ENCODE peak calls at places on chromosomes 11 and 22, in five cellular contexts. A is M059J, N is mesendoderm, E is NCI-H1417, D is mucosa of descending colon. C is an unnamed sample.

GRCh38 chr11:23425379-23425778 is 565.1 kb upstream of the CCDC179 start:
- DNase-seq in A (peak; percentile 8), N (no peak), E (no peak), D (no peak), C (no peak)

GRCh38 chr11:126766425-126766824 is 234.1 kb downstream of the KIRREL3 start:
- DNase-seq in A (no peak), N (peak; percentile 8), E (no peak), D (no peak), C (no peak)

GRCh38 chr11:124920870-124921609 is 2.0 kb downstream of the HEPN1 start:
- DNase-seq in A (no peak), N (peak; percentile 86), E (no peak), D (peak; percentile 59), C (peak; percentile 54)

GRCh38 chr22:27637604-27638003 is 164.0 kb downstream of the MN1 start:
- DNase-seq in A (peak; percentile 40), N (no peak), E (no peak), D (no peak), C (no peak)

GRCh38 chr22:36081023-36081431 is 52.4 kb upstream of the RBFOX2 start:
- DNase-seq in A (peak; percentile 87), N (no peak), E (no peak), D (no peak), C (no peak)

GRCh38 chr22:24142241-24142640 is 39.0 kb upstream of the SUSD2 start:
- DNase-seq in A (no peak), N (peak; percentile 26), E (no peak), D (no peak), C (no peak)

GRCh38 chr11:6825333-6825744 is 20.1 kb upstream of the OR10A5 start:
- DNase-seq in A (peak; percentile 25), N (peak; percentile 49), E (no peak), D (no peak), C (no peak)

GRCh38 chr11:127806486-127806885 is 780.9 kb downstream of the ETS1 start:
- DNase-seq in A (no peak), N (peak; percentile 93), E (no peak), D (no peak), C (no peak)

GRCh38 chr11:48013269-48013901 is 33.0 kb downstream of the PTPRJ start:
- DNase-seq in A (peak; percentile 87), N (no peak), E (no peak), D (peak; percentile 42), C (peak; percentile 80)

GRCh38 chr11:117210620-117211019 is 11.4 kb downstream of the TAGLN start:
- DNase-seq in A (no peak), N (peak; percentile 31), E (no peak), D (no peak), C (no peak)

GRCh38 chr11:72970557-72971118 is 156.4 kb downstream of the ATG16L2 start:
- DNase-seq in A (no peak), N (no peak), E (no peak), D (no peak), C (no peak)

GRCh38 chr22:50739894-50740293 is 1.9 kb downstream of the ACR start:
- DNase-seq in A (no peak), N (no peak), E (peak; percentile 1), D (no peak), C (peak; percentile 17)

C was measured in stomach.